ENCODE peak calls at places on chromosomes 11 and 22, in five cellular contexts. K, S, N, Q and X are unnamed samples.

GRCh38 chr22:26751217-26751616 is 93.8 kb downstream of the MIAT start:
- DNase-seq in S (no peak), N (no peak), Q (no peak), K (no peak), X (no peak)

GRCh38 chr22:34914871-34915270 is 151.1 kb upstream of the ISX start:
- DNase-seq in N (no peak), Q (no peak), S (no peak), K (no peak), X (no peak)

GRCh38 chr11:112655386-112655785 is 305.8 kb upstream of the NCAM1 start:
- DNase-seq in Q (peak), N (no peak), K (no peak), S (no peak), X (no peak)

GRCh38 chr11:36057372-36058045 is 113.6 kb downstream of the LDLRAD3 start:
- DNase-seq in N (no peak), K (no peak), S (no peak), Q (no peak), X (no peak)

GRCh38 chr11:64296236-64296635 is 3.9 kb upstream of the CATSPERZ start:
- DNase-seq in N (no peak), Q (no peak), K (no peak), S (peak), X (no peak)

GRCh38 chr11:114258696-114259095 is 37.5 kb upstream of the NNMT start:
- DNase-seq in N (no peak), S (no peak), K (no peak), Q (no peak), X (no peak)

GRCh38 chr11:11960687-11961086 is 47.7 kb downstream of the DKK3 start:
- DNase-seq in Q (no peak), K (peak), N (no peak), S (no peak), X (no peak)

GRCh38 chr11:112012877-112013276 is 12.3 kb upstream of the DLAT start:
- DNase-seq in K (no peak), Q (peak), S (peak), N (no peak), X (no peak)

GRCh38 chr11:3126207-3126865 is 38.8 kb downstream of the OSBPL5 start:
- DNase-seq in K (no peak), N (no peak), Q (no peak), S (peak), X (no peak)

GRCh38 chr11:6862961-6863360 is at the start of gene OR10A2:
- DNase-seq in N (no peak), K (no peak), Q (no peak), S (peak), X (no peak)

GRCh38 chr11:85651118-85651517 is 3.4 kb downstream of the TMEM126A start:
- DNase-seq in N (no peak), Q (no peak), K (no peak), S (no peak), X (no peak)

GRCh38 chr11:3835100-3835485 is 5.7 kb downstream of the RHOG start:
- DNase-seq in K (no peak), Q (no peak), S (peak), N (no peak), X (no peak)

GRCh38 chr22:36787594-36787993 is 11.7 kb upstream of the IFT27 start:
- DNase-seq in S (no peak), Q (no peak), N (no peak), K (no peak), X (no peak)

GRCh38 chr22:25508761-25509321 is 55.6 kb upstream of the GRK3 start:
- DNase-seq in N (no peak), S (no peak), Q (no peak), K (no peak), X (no peak)

GRCh38 chr22:37212174-37212906 is at the start of gene SSTR3:
- DNase-seq in N (no peak), K (no peak), S (no peak), Q (no peak), X (no peak)

GRCh38 chr11:1699771-1700170 is 2.8 kb downstream of the KRTAP5-6 start:
- DNase-seq in S (no peak), Q (no peak), K (no peak), N (no peak), X (no peak)

GRCh38 chr11:96072592-96072991 is 148.7 kb upstream of the MTMR2 start:
- DNase-seq in S (no peak), N (no peak), Q (no peak), K (no peak), X (no peak)

GRCh38 chr22:49884075-49884474 is 30.4 kb downstream of the ZBED4 start:
- DNase-seq in S (no peak), N (no peak), K (no peak), Q (no peak), X (no peak)

GRCh38 chr22:19663286-19663815 is 51.0 kb upstream of the SEPTIN5 start:
- DNase-seq in N (no peak), Q (peak), S (peak), K (peak), X (no peak)

GRCh38 chr22:23110922-23111527 is 30.8 kb downstream of the RSPH14 start:
- DNase-seq in Q (no peak), S (peak), N (no peak), K (no peak), X (no peak)

GRCh38 chr22:31951201-31952093 is 7.1 kb downstream of the YWHAH start:
- DNase-seq in Q (no peak), S (no peak), N (no peak), K (no peak), X (no peak)

GRCh38 chr11:19422257-19422656 is 181.5 kb upstream of the E2F8 start:
- DNase-seq in Q (no peak), N (no peak), K (no peak), S (no peak), X (no peak)

GRCh38 chr22:37674951-37675929 is at the start of gene LGALS1:
- DNase-seq in N (peak), K (peak), Q (peak), S (peak), X (peak)

GRCh38 chr11:77212314-77213007 is 84.4 kb downstream of the MYO7A start:
- DNase-seq in N (no peak), K (no peak), Q (no peak), S (no peak), X (no peak)

GRCh38 chr11:30815619-30816018 is 229.5 kb upstream of the MPPED2 start:
- DNase-seq in N (no peak), Q (no peak), K (no peak), S (no peak), X (no peak)

GRCh38 chr22:19848298-19849224 is 6.1 kb downstream of the GNB1L start:
- DNase-seq in N (no peak), S (peak), K (no peak), Q (no peak), X (no peak)

GRCh38 chr11:64874308-64874707 is 4.1 kb downstream of the EHD1 start:
- DNase-seq in Q (no peak), K (peak), N (no peak), S (no peak), X (no peak)

GRCh38 chr11:19985106-19985505 is 175.2 kb downstream of the DBX1 start:
- DNase-seq in Q (peak), S (no peak), K (no peak), N (no peak), X (no peak)

GRCh38 chr11:22674470-22675426 is 8.3 kb downstream of the GAS2 start:
- DNase-seq in N (no peak), Q (no peak), S (peak), K (no peak), X (no peak)

GRCh38 chr22:22935546-22936157 is 48.0 kb downstream of the IGLL5 start:
- DNase-seq in K (peak), N (no peak), S (no peak), Q (no peak), X (no peak)

GRCh38 chr22:17924735-17925727 is 99.3 kb downstream of the MICAL3 start:
- DNase-seq in S (peak), N (no peak), K (no peak), Q (peak), X (no peak)

GRCh38 chr22:39236321-39237275 is 8.2 kb downstream of the PDGFB start:
- DNase-seq in Q (peak), K (peak), S (no peak), N (no peak), X (no peak)

GRCh38 chr11:69948256-69949141 is 129.3 kb upstream of the FGF3 start:
- DNase-seq in Q (no peak), S (peak), N (no peak), K (no peak), X (no peak)

GRCh38 chr11:95346207-95346718 is 115.3 kb upstream of the SESN3 start:
- DNase-seq in K (no peak), S (no peak), N (no peak), Q (no peak), X (no peak)

GRCh38 chr22:38214248-38215056 is 12.7 kb downstream of the MAFF start:
- DNase-seq in Q (peak), N (no peak), S (peak), K (peak), X (no peak)

GRCh38 chr22:40178417-40179409 is 988 bp downstream of the TNRC6B start:
- DNase-seq in K (peak), N (no peak), S (peak), Q (peak), X (no peak)

GRCh38 chr11:10484461-10485180 is 29.6 kb downstream of the AMPD3 start:
- DNase-seq in N (no peak), K (no peak), S (no peak), Q (no peak), X (peak)

GRCh38 chr11:126115820-126116319 is 53.2 kb upstream of the CDON start:
- DNase-seq in K (no peak), S (peak), N (peak), Q (peak), X (peak)

GRCh38 chr22:28051787-28052356 is 132.8 kb upstream of the PITPNB start:
- DNase-seq in N (no peak), K (peak), S (peak), Q (peak), X (peak)

GRCh38 chr11:67541198-67541597 is 18.0 kb upstream of the CABP2 start:
- DNase-seq in N (no peak), S (no peak), Q (no peak), K (no peak), X (no peak)
- TF ChIP-seq CTCF in N (no peak), S (no peak), Q (no peak), K (no peak), X (no peak)

GRCh38 chr11:45889966-45890365 is 4.5 kb downstream of the MAPK8IP1 start:
- DNase-seq in Q (no peak), K (no peak), N (no peak), S (no peak), X (no peak)

GRCh38 chr11:45886816-45887520 is 1.5 kb downstream of the MAPK8IP1 start:
- DNase-seq in K (no peak), Q (no peak), N (no peak), S (no peak), X (no peak)

GRCh38 chr11:45890886-45891550 is 5.6 kb downstream of the MAPK8IP1 start:
- DNase-seq in K (no peak), N (no peak), Q (no peak), S (no peak), X (no peak)

GRCh38 chr11:45887587-45887986 is 2.1 kb downstream of the MAPK8IP1 start:
- DNase-seq in S (no peak), K (no peak), Q (no peak), N (no peak), X (no peak)

GRCh38 chr11:45889555-45889954 is 4.1 kb downstream of the MAPK8IP1 start:
- DNase-seq in K (no peak), N (no peak), Q (no peak), S (no peak), X (no peak)
- TF ChIP-seq CTCF in K (no peak), N (no peak), Q (no peak), S (no peak), X (no peak)

DNA sequence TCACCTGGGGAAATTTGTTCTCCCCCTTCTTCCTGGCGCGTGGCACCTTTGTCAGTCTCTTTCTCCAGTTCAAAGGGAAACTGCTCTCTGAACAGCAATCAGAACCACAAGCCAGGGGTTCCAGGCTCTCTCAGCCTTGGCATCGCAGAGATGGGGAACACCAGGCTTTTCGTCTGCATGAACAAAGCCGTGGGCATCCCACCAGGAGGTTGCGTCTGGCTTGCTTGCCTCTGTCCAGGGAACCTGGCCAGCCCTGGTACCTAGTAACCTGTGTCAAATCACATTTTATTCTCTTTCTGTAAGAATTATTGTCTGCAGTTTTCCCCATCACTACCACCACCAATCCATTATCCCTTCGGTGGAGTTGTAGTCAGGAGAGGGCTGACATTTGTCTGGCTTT is 107.0 kb downstream of the WNT7B start:
- DNase-seq in S (no peak), Q (no peak), K (no peak), N (no peak), X (no peak)
- TF ChIP-seq CTCF in S (no peak), Q (no peak), K (no peak), N (no peak), X (no peak)

DNA sequence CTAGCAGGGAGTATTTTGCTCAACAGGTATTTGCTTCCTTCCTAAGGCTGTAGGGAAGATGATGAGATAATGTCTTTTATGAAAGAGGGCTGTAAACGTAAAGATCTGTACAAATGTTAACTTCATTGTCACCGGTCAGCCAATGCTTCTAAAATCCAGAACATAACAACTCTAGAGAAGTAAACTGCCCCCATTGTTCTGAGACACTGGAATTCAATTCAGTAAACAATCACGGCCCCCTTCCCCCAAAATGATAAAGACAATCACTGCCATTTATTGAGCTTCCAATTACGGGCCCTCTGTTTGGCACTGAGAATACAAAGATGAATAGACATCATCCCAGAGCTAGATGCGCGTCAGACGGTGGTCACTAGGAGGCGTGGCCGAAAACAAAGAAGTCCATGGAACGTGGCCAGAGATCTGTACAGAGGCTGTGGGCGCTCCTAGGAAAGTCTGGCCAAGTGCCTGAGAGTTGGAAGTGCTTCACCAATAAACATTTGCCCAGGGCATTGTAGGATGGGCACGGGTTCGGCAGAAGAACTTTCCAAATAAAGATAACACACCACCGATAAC is 576 bp downstream of the TMEM258 start:
- DNase-seq in S (peak), N (no peak), Q (peak), K (peak), X (peak)
- TF ChIP-seq CTCF in S (no peak), N (no peak), Q (peak), K (no peak), X (no peak)

GRCh38 chr11:130404727-130405126 is 23.7 kb downstream of the ADAMTS8 start:
- DNase-seq in N (no peak), K (no peak), Q (no peak), S (no peak), X (no peak)
- TF ChIP-seq CTCF in N (no peak), K (no peak), Q (no peak), S (no peak), X (no peak)

GRCh38 chr22:30635273-30636225 is at the start of gene SLC35E4:
- DNase-seq in K (peak), N (peak), S (peak), Q (peak), X (peak)
- TF ChIP-seq CTCF in K (peak), N (peak), S (no peak), Q (peak), X (no peak)